ENCODE peak calls at places on chromosomes 16 and 17, in four cellular contexts. C, U, H and B are unnamed samples.
A peak's percentile ranks its signal among the peaks of the same experiment; 100 is the strongest.

GRCh38 chr17:81508639-81509047 is 4.0 kb downstream of the ACTG1 start:
- DNase-seq in C (no peak), U (peak; percentile 51), H (no peak), B (peak; percentile 84)

GRCh38 chr17:27384261-27384701 is 72.0 kb upstream of the KSR1 start:
- DNase-seq in C (no peak), U (no peak), H (no peak), B (no peak)

GRCh38 chr17:79216826-79217225 is 142.2 kb downstream of the ENGASE start:
- DNase-seq in C (no peak), U (no peak), H (no peak), B (no peak)

GRCh38 chr17:69516225-69516624 is 101.7 kb downstream of the MAP2K6 start:
- DNase-seq in C (no peak), U (no peak), H (no peak), B (no peak)

GRCh38 chr17:82583720-82584234 is 64.2 kb downstream of the FOXK2 start:
- DNase-seq in C (no peak), U (no peak), H (no peak), B (no peak)

GRCh38 chr16:48041861-48042435 is 113.8 kb downstream of the ABCC12 start:
- DNase-seq in C (peak; percentile 13), U (peak; percentile 34), H (no peak), B (peak; percentile 13)

GRCh38 chr16:79844603-79845002 is 244.1 kb upstream of the MAF start:
- DNase-seq in C (no peak), U (no peak), H (no peak), B (no peak)

GRCh38 chr17:18191967-18192366 is 8.3 kb downstream of the ALKBH5 start:
- DNase-seq in C (peak; percentile 37), U (no peak), H (peak; percentile 61), B (no peak)

GRCh38 chr17:63705657-63706056 is 5.7 kb upstream of the LIMD2 start:
- DNase-seq in C (no peak), U (no peak), H (no peak), B (no peak)

GRCh38 chr16:70710422-70711210 is 24.8 kb upstream of the MTSS2 start:
- DNase-seq in C (no peak), U (no peak), H (no peak), B (no peak)

GRCh38 chr17:29238133-29238850 is 8.4 kb upstream of the CRYBA1 start:
- DNase-seq in C (no peak), U (no peak), H (peak; percentile 41), B (no peak)

GRCh38 chr17:68006797-68007196 is 10.5 kb upstream of the C17orf58 start:
- DNase-seq in C (no peak), U (no peak), H (no peak), B (no peak)

GRCh38 chr17:45895304-45895968 is 1.1 kb downstream of the MAPT start:
- DNase-seq in C (no peak), U (no peak), H (peak; percentile 69), B (no peak)

GRCh38 chr16:87641721-87642120 is 39.4 kb downstream of the JPH3 start:
- DNase-seq in C (no peak), U (no peak), H (no peak), B (no peak)

GRCh38 chr16:2184962-2185361 is 11.4 kb downstream of the CASKIN1 start:
- DNase-seq in C (no peak), U (no peak), H (no peak), B (no peak)

GRCh38 chr16:81158964-81159363 is 62.8 kb upstream of the GCSH start:
- DNase-seq in C (no peak), U (peak; percentile 41), H (no peak), B (no peak)

GRCh38 chr17:2695243-2695960 is 16.2 kb downstream of the CLUH start:
- DNase-seq in C (peak; percentile 3), U (no peak), H (no peak), B (no peak)

GRCh38 chr17:49482144-49482817 is 12.8 kb upstream of the NGFR start:
- DNase-seq in C (peak; percentile 51), U (no peak), H (no peak), B (no peak)

GRCh38 chr17:21028192-21028591 is 14.6 kb downstream of the USP22 start:
- DNase-seq in C (no peak), U (no peak), H (no peak), B (no peak)

GRCh38 chr16:65489531-65490023 is 367.7 kb upstream of the CDH11 start:
- DNase-seq in C (no peak), U (no peak), H (no peak), B (no peak)

GRCh38 chr16:14449334-14449733 is 180.7 kb downstream of the PARN start:
- DNase-seq in C (no peak), U (no peak), H (no peak), B (no peak)

GRCh38 chr17:27651411-27652345 is 20.7 kb downstream of the LGALS9 start:
- DNase-seq in C (no peak), U (peak; percentile 23), H (peak; percentile 87), B (no peak)

GRCh38 chr16:30005341-30006094 is 5.3 kb downstream of the DOC2A start:
- DNase-seq in C (peak; percentile 83), U (peak; percentile 54), H (no peak), B (no peak)

GRCh38 chr16:81863630-81864352 is 84.7 kb downstream of the PLCG2 start:
- DNase-seq in C (no peak), U (no peak), H (no peak), B (no peak)

GRCh38 chr16:29645699-29646187 is 17.3 kb upstream of the SPN start:
- DNase-seq in C (peak; percentile 87), U (peak; percentile 89), H (no peak), B (peak; percentile 49)

GRCh38 chr16:67942200-67942509 is 1.8 kb downstream of the LCAT start:
- DNase-seq in C (peak; percentile 71), U (peak; percentile 61), H (peak; percentile 77), B (no peak)

GRCh38 chr16:72099377-72099818 is 5.8 kb downstream of the DHX38 start:
- DNase-seq in C (peak; percentile 72), U (peak; percentile 81), H (peak; percentile 77), B (peak; percentile 40)

GRCh38 chr17:17540935-17541639 is 44.9 kb upstream of the RASD1 start:
- DNase-seq in C (no peak), U (no peak), H (no peak), B (no peak)

GRCh38 chr17:39676198-39676819 is 8.1 kb downstream of the PNMT start:
- DNase-seq in C (peak; percentile 60), U (no peak), H (no peak), B (no peak)

GRCh38 chr17:2904135-2904534 is 107.9 kb downstream of the RAP1GAP2 start:
- DNase-seq in C (no peak), U (no peak), H (no peak), B (no peak)

GRCh38 chr17:39608601-39609000 is 881 bp upstream of the NEUROD2 start:
- DNase-seq in C (no peak), U (no peak), H (peak; percentile 48), B (no peak)

GRCh38 chr16:668519-669171 is 713 bp downstream of the RHOT2 start:
- DNase-seq in C (peak; percentile 12), U (no peak), H (no peak), B (no peak)

GRCh38 chr16:81697886-81698635 is 81.0 kb upstream of the PLCG2 start:
- DNase-seq in C (no peak), U (no peak), H (no peak), B (no peak)

GRCh38 chr17:40362696-40363479 is 1.6 kb downstream of the GJD3 start:
- DNase-seq in C (peak; percentile 91), U (peak; percentile 85), H (peak; percentile 94), B (peak; percentile 54)

GRCh38 chr16:88533381-88533831 is 36.8 kb upstream of the ZC3H18 start:
- DNase-seq in C (no peak), U (no peak), H (no peak), B (no peak)

GRCh38 chr16:81585785-81586184 is 141.2 kb downstream of the CMIP start:
- DNase-seq in C (peak; percentile 42), U (peak; percentile 50), H (no peak), B (peak; percentile 64)

GRCh38 chr17:40779181-40779909 is 3.0 kb downstream of the KRT27 start:
- DNase-seq in C (no peak), U (peak; percentile 18), H (no peak), B (no peak)

GRCh38 chr16:6247771-6248170 is 1084.9 kb upstream of the RBFOX1 start:
- DNase-seq in C (no peak), U (no peak), H (peak; percentile 8), B (no peak)

DNA sequence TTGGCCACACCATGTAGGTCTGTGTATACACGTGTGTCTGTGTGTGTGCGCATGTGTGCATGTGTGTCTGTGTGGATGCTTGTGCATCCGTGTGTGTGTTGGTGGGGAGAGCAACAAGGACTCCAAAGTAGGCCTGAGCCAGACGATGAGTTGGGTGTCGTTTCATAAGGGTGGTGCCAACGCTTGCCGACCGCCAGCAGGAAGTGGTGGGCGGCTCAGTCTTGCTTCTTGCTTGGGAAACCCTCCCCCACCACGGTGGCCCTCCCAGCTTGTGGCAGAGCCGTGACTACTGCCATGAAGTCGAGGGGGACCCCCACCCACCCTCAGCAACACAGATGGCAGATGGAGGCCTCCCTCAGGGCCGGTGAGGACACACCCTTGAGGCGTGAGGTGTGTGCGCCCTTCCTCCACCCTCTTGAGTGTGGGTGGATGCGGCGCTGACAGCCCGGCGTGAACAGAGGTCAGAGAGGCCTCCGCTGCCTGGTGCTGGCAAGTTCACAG is 17.5 kb downstream of the SBK1 start:
- DNase-seq in C (no peak), U (no peak), H (no peak), B (no peak)
- TF ChIP-seq FOSL1 in C (no peak), U (no peak), H (no peak), B (no peak)

DNA sequence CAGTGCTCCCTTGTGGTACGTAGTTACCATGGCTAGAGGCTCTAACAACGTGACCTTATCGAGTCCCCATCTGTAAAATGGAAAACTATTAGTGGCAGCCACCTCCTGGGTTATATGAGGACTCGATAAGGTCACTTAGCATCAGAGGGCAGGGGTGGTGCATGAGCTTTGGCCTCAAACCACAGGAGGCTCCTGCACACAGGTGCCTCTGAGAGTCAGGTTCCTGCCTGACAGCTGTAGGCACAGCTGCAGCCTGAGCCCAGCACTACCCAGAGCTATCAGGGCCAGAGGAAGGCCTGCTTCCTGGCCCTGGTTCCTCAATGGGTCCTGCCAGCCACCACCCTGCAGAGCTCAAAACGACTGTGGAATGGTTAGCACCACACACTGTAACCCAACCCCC is 57.2 kb upstream of the SEC14L1 start:
- DNase-seq in C (no peak), U (no peak), H (no peak), B (no peak)
- TF ChIP-seq FOSL1 in C (no peak), U (no peak), H (no peak), B (no peak)

DNA sequence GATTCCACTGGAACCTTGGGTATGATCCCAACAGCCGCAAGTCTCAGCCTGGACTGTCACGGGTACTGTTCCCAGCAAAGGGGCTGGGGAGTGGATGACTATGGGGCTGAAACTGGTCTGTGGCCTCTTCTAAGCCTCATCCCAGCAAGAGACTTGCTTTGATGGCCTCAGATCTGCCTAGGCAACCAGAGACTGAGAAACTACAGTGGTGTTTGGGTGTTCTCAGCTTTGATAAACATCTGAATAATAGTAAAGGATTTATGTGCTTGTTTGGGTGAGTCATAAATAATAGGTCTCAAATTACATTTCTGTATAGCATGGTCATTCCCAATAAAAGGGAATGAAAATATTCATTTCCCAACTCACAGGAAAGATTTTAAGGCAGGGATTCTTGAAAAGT is 30.2 kb upstream of the ULK2 start:
- DNase-seq in C (no peak), U (no peak), H (no peak), B (peak; percentile 16)
- TF ChIP-seq FOSL1 in C (no peak), U (no peak), H (no peak), B (peak; percentile 20)

DNA sequence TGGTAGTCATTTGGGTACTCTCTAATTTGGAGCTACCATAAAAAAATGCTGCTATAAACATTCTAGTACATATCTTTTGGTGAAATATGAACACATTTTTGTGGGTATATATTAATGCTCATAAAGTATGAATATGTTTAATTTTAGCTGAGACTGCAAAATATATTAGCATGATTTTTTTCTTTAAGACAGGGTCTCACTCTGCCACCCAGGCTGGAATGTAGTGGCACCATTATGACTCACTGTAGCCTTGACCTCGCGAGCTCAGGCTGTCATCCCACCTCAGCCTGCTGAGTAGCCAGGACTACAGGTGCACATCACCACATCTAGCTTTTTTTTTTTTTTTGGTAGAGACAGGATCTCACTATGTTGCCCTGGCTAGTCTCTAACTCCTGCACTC is 371.7 kb downstream of the SOX9 start:
- DNase-seq in C (no peak), U (peak; percentile 48), H (no peak), B (no peak)
- TF ChIP-seq FOSL1 in C (no peak), U (no peak), H (no peak), B (no peak)